ENCODE peak calls at places on chromosomes 12 and 14, in seven cellular contexts. J is iris pigment epithelial cell; C is activated T-cell treated with anti-CD3 and anti-CD28 coated beads, Interleukin-2, amount 50 U/mL, for 72 hours; T is dorsolateral prefrontal cortex; F is WTC11; D is mucosa of descending colon; A is central memory CD4-positive, alpha-beta T cell. X is an unnamed sample.
A peak's percentile ranks its signal among the peaks of the same experiment; 100 is the strongest.

GRCh38 chr14:88553886-88554457 is 835 bp downstream of the PTPN21 start:
- DNase-seq in J (peak; percentile 27), C (no peak), T (no peak), F (no peak), D (no peak), A (no peak), X (no peak)

GRCh38 chr12:66187016-66187415 is 2.0 kb upstream of the IRAK3 start:
- DNase-seq in J (no peak), C (no peak), T (no peak), F (no peak), D (no peak), A (no peak), X (no peak)

GRCh38 chr12:123761841-123762714 is at the start of gene DNAH10:
- DNase-seq in J (peak; percentile 21), C (peak; percentile 60), T (no peak), F (peak; percentile 84), D (peak; percentile 38), A (no peak), X (peak; percentile 29)

GRCh38 chr12:59927041-59927440 is 331.2 kb downstream of the SLC16A7 start:
- DNase-seq in J (peak; percentile 72), C (no peak), T (no peak), F (no peak), D (no peak), A (no peak), X (no peak)

GRCh38 chr12:46400406-46400805 is 27.8 kb upstream of the SLC38A2 start:
- DNase-seq in J (peak; percentile 54), C (no peak), T (no peak), F (no peak), D (no peak), A (no peak), X (no peak)

GRCh38 chr12:5796171-5797091 is 148.6 kb downstream of the ANO2 start:
- DNase-seq in J (no peak), C (peak; percentile 34), T (no peak), F (peak; percentile 85), D (peak; percentile 50), A (no peak), X (no peak)

GRCh38 chr14:23435540-23436326 is at the start of gene MYH7:
- DNase-seq in J (no peak), C (no peak), T (no peak), F (no peak), D (no peak), A (no peak), X (no peak)

GRCh38 chr12:41013921-41014642 is 174.0 kb upstream of the PDZRN4 start:
- DNase-seq in J (peak; percentile 27), C (no peak), T (no peak), F (no peak), D (no peak), A (no peak), X (no peak)

GRCh38 chr12:53217930-53218307 is 10.9 kb upstream of the ITGB7 start:
- DNase-seq in J (peak; percentile 33), C (peak; percentile 35), T (no peak), F (no peak), D (no peak), A (no peak), X (no peak)

GRCh38 chr12:26800858-26801257 is 32.1 kb downstream of the ITPR2 start:
- DNase-seq in J (no peak), C (no peak), T (no peak), F (no peak), D (no peak), A (no peak), X (no peak)

GRCh38 chr14:35147186-35147585 is 24.8 kb downstream of the PRORP start:
- DNase-seq in J (no peak), C (no peak), T (no peak), F (no peak), D (no peak), A (no peak), X (no peak)